ENCODE peak calls at places on chromosomes 16 and 17, in six cellular contexts. R, S, E, W, D and J are unnamed samples.

GRCh38 chr16:46620265-46621005 is 744 bp downstream of the SHCBP1 start:
- DNase-seq in S (no peak), R (no peak), W (no peak), E (no peak), D (peak; percentile 36), J (no peak)

GRCh38 chr17:77208217-77208808 is 67.5 kb downstream of the SEC14L1 start:
- DNase-seq in R (no peak), W (peak; percentile 59), S (peak; percentile 25), E (peak; percentile 74), D (no peak), J (no peak)

GRCh38 chr17:71613996-71614395 is 506.8 kb upstream of the SOX9 start:
- DNase-seq in D (no peak), S (no peak), E (no peak), W (no peak), R (no peak), J (no peak)

GRCh38 chr17:46928472-46929261 is 5.7 kb downstream of the GOSR2 start:
- DNase-seq in R (no peak), D (no peak), E (no peak), W (no peak), S (no peak), J (no peak)

GRCh38 chr17:13557077-13557476 is 44.7 kb downstream of the HS3ST3A1 start:
- DNase-seq in E (no peak), S (peak; percentile 92), D (no peak), W (peak; percentile 85), R (no peak), J (no peak)

GRCh38 chr16:88512728-88513674 is 57.2 kb upstream of the ZC3H18 start:
- DNase-seq in R (no peak), S (no peak), W (no peak), D (no peak), E (peak; percentile 52), J (peak; percentile 96)

GRCh38 chr16:78659216-78659615 is 559.8 kb downstream of the WWOX start:
- DNase-seq in D (no peak), E (no peak), R (no peak), W (no peak), S (no peak), J (peak; percentile 62)

GRCh38 chr16:5607169-5607568 is 509.6 kb upstream of the EEF2KMT start:
- DNase-seq in R (no peak), S (no peak), D (no peak), W (no peak), E (no peak), J (peak; percentile 68)

GRCh38 chr16:85151079-85151602 is 38.9 kb upstream of the CIBAR2 start:
- DNase-seq in E (no peak), R (no peak), D (no peak), W (no peak), S (no peak), J (no peak)

GRCh38 chr17:62696256-62696655 is 68.8 kb downstream of the MRC2 start:
- DNase-seq in W (no peak), E (no peak), D (no peak), S (no peak), R (no peak), J (no peak)

GRCh38 chr16:1850981-1851380 is 21.0 kb downstream of the MEIOB start:
- DNase-seq in E (no peak), W (no peak), D (no peak), S (no peak), R (no peak), J (no peak)

GRCh38 chr17:10836966-10837599 is 804 bp downstream of the PIRT start:
- DNase-seq in R (no peak), W (no peak), D (no peak), E (no peak), S (no peak), J (no peak)

GRCh38 chr17:10789694-10790271 is 14.1 kb downstream of the TMEM238L start:
- DNase-seq in E (no peak), R (no peak), W (no peak), D (no peak), S (no peak), J (no peak)

GRCh38 chr17:46951681-46952080 is 27.4 kb downstream of the RPRML start:
- DNase-seq in S (no peak), W (no peak), E (no peak), D (no peak), R (no peak), J (no peak)

GRCh38 chr16:67169011-67169451 is 1.3 kb upstream of the NOL3 start:
- DNase-seq in W (no peak), E (no peak), R (no peak), S (no peak), D (no peak), J (no peak)

GRCh38 chr16:48526058-48526957 is 83.7 kb downstream of the N4BP1 start:
- DNase-seq in E (peak; percentile 84), D (peak; percentile 28), W (no peak), S (no peak), R (peak; percentile 74), J (no peak)

GRCh38 chr17:2386400-2387085 is 14.3 kb downstream of the MNT start:
- DNase-seq in S (no peak), W (no peak), E (no peak), D (no peak), R (no peak), J (peak; percentile 10)

GRCh38 chr16:50881953-50882352 is 140.1 kb downstream of the CYLD start:
- DNase-seq in W (no peak), S (no peak), R (no peak), D (no peak), E (no peak), J (no peak)

GRCh38 chr17:64506201-64506575 is at the start of gene DDX5:
- DNase-seq in D (peak; percentile 96), E (peak; percentile 99), R (peak; percentile 96), W (peak; percentile 94), S (no peak), J (peak; percentile 97)

GRCh38 chr17:60305141-60305540 is 86.8 kb downstream of the USP32 start:
- DNase-seq in S (no peak), R (no peak), W (no peak), D (no peak), E (peak; percentile 16), J (no peak)

DNA sequence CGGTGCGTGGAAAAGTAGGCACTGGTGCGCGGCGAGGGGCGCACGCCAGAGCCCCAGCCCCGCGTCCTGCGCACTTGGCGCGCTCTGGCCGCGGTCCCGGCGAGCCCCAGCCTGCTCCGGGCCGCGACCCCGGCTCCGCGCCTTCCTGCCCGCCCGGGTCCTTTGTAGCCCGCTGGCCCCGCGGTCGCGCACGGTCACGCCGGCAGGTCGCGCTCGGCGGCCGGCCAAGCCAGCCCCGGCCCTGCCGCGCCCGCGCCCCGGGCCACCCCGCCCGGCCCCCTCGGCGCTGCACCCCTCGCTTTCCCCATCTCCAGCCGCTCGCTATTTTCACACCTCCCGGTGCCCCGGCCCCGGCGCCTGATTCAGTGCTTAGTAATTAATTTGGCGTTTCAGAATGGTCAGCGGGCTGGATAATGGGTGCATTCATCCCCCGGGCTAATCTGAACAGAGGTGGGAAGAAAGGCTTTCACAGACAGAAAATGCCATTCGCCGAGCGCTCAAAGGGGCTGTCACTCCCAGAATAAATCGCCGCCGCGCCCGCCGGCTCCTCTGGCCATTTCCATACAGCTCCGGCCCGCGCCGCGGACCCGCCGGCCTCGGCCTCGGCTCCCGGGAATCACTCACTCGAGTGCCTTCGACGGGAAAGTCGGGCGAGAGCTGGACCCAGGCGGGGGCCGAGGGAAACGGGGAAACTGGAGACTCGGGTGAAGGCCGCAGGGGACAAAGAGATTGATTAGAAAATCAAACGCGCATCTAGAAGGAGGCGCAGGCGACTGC is 17.8 kb upstream of the NTN1 start:
- DNase-seq in D (no peak), S (no peak), E (no peak), W (no peak), R (no peak), J (peak; percentile 35)
- H2AFZ ChIP-seq in D (no peak overlapping the region), S (peak overlapping the region; percentile 47), E (no peak overlapping the region), W (no peak overlapping the region), R (no peak overlapping the region), J (no peak overlapping the region)

GRCh38 chr16:70267516-70267915 is 15.8 kb upstream of the EXOSC6 start:
- DNase-seq in E (peak; percentile 53), W (peak; percentile 55), S (peak; percentile 28), D (peak; percentile 36), R (no peak), J (peak; percentile 70)

GRCh38 chr16:70271696-70272095 is 17.6 kb downstream of the AARS1 start:
- DNase-seq in R (no peak), E (no peak), W (no peak), S (no peak), D (peak; percentile 5), J (no peak)

GRCh38 chr16:70270176-70270575 is 18.4 kb upstream of the EXOSC6 start:
- DNase-seq in S (no peak), D (no peak), R (no peak), W (no peak), E (no peak), J (no peak)

DNA sequence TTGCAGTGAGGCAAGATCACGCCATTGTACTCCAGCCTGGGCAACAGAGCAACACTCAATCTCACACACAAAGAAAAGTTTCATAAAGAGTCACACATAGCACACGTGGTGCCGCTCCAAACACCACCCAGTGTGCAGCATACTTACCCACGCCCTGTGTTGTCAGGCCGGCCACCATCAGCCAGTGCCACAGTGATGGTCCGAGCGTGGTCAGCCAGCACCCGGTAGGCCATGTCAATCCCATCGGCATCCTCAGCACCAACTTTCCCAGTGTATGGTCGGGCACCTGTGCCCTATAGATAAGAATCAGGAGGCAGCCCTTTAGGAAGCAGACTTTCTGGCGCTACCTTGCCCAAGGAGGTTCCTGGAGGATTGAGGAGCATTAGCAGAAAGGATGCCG is 17.7 kb upstream of the EXOSC6 start:
- DNase-seq in E (no peak), D (no peak), R (no peak), W (no peak), S (no peak), J (no peak)
- H3K4me3 ChIP-seq in E (no peak overlapping the region), D (no peak overlapping the region), R (no peak overlapping the region), W (no peak overlapping the region), S (no peak overlapping the region), J (no peak overlapping the region)

DNA sequence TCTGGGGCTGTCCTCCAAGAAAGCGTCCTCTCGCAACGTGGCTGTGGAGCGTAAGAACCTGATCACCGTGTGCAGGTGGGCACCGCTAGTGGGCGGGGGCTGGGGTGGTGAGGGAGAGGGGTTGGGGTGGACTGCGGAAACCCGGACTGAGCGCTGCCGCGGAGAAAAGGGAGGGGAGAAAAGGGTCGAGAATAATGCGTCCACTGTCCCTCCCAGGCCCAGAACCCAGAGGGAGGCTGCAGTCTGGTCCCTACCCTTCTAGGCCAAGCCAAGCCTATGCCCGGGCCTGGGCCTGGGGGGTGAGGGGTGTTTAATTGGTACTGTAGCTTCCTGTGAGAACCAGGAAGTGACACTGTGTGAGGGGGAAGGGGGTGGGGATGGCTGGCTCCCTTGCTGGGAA is 464 bp downstream of the RUNDC3A start:
- DNase-seq in E (no peak), W (no peak), S (no peak), R (no peak), D (no peak), J (peak; percentile 73)
- H2AFZ ChIP-seq in E (no peak overlapping the region), W (no peak overlapping the region), S (no peak overlapping the region), R (no peak overlapping the region), D (no peak overlapping the region), J (no peak overlapping the region)

GRCh38 chr16:57795431-57795878 is 6.8 kb downstream of the KIFC3 start:
- DNase-seq in S (peak; percentile 41), D (peak; percentile 44), E (peak; percentile 53), R (peak; percentile 76), W (peak; percentile 38), J (peak; percentile 80)

GRCh38 chr16:57798267-57798810 is 4.0 kb downstream of the KIFC3 start:
- DNase-seq in D (no peak), R (no peak), E (no peak), W (no peak), S (no peak), J (peak; percentile 3)

GRCh38 chr16:57797526-57798266 is 4.6 kb downstream of the KIFC3 start:
- DNase-seq in S (no peak), E (peak; percentile 88), D (no peak), R (peak; percentile 91), W (no peak), J (no peak)

GRCh38 chr16:57798953-57799618 is 3.2 kb downstream of the KIFC3 start:
- DNase-seq in E (no peak), S (no peak), D (no peak), W (no peak), R (no peak), J (peak; percentile 15)

GRCh38 chr16:57797216-57797525 is 5.1 kb downstream of the KIFC3 start:
- DNase-seq in E (no peak), W (no peak), S (no peak), D (no peak), R (no peak), J (no peak)
- H3K4me3 ChIP-seq in E (no peak overlapping the region), W (no peak overlapping the region), S (no peak overlapping the region), D (no peak overlapping the region), R (peak overlapping the region; percentile 72), J (no peak overlapping the region)